ENCODE peak calls at places on chromosomes 3 and 15, in six cellular contexts. U is thoracic aorta, S is NCI-H774, D is astrocyte of the spinal cord, W is occipital lobe, E is SW 1271. K is an unnamed sample.

GRCh38 chr3:8767181-8767666 is 2.2 kb downstream of the OXTR start:
- DNase-seq in E (no peak), D (no peak), W (no peak), U (no peak), S (no peak), K (no peak)

GRCh38 chr15:86183765-86184491 is 104.3 kb downstream of the AGBL1 start:
- DNase-seq in D (no peak), E (no peak), S (no peak), W (peak), U (no peak), K (no peak)

GRCh38 chr3:193972816-193973215 is 163.1 kb upstream of the HES1 start:
- DNase-seq in D (peak), U (no peak), S (no peak), E (no peak), W (no peak), K (no peak)

GRCh38 chr3:48662753-48663488 is at the start of gene CELSR3:
- DNase-seq in D (peak), W (peak), E (peak), S (peak), U (no peak), K (no peak)

GRCh38 chr15:82554857-82555256 is 14.6 kb upstream of the RPS17 start:
- DNase-seq in W (no peak), E (no peak), D (no peak), U (no peak), S (no peak), K (no peak)

GRCh38 chr3:179289295-179289694 is 33.5 kb upstream of the ZNF639 start:
- DNase-seq in S (no peak), U (no peak), W (no peak), E (no peak), D (no peak), K (no peak)

GRCh38 chr3:195208631-195209030 is 62.3 kb downstream of the XXYLT1 start:
- DNase-seq in W (no peak), U (no peak), E (no peak), S (no peak), D (no peak), K (no peak)

GRCh38 chr15:26724381-26724780 is 48.5 kb downstream of the GABRB3 start:
- DNase-seq in E (no peak), U (no peak), D (no peak), W (no peak), S (no peak), K (no peak)

GRCh38 chr3:116129187-116129945 is 315.9 kb downstream of the LSAMP start:
- DNase-seq in E (no peak), S (no peak), D (no peak), W (no peak), U (no peak), K (no peak)

GRCh38 chr3:185733980-185734724 is 90.7 kb downstream of the IGF2BP2 start:
- DNase-seq in W (no peak), S (peak), E (peak), U (no peak), D (peak), K (peak)

GRCh38 chr15:90306560-90306959 is 41.1 kb downstream of the NGRN start:
- DNase-seq in E (no peak), S (no peak), U (no peak), D (no peak), W (no peak), K (no peak)

GRCh38 chr15:29765898-29766537 is 56.2 kb downstream of the TJP1 start:
- DNase-seq in W (no peak), E (no peak), U (no peak), S (no peak), D (peak), K (no peak)

GRCh38 chr3:166527325-166527724 is 690.1 kb upstream of the BCHE start:
- DNase-seq in D (peak), U (no peak), W (no peak), S (no peak), E (no peak), K (no peak)

GRCh38 chr15:99176757-99177156 is 71.9 kb downstream of the SYNM start:
- DNase-seq in E (no peak), U (no peak), S (no peak), D (no peak), W (no peak), K (no peak)

GRCh38 chr15:46918462-46919125 is 798.7 kb upstream of the SEMA6D start:
- DNase-seq in U (no peak), E (no peak), S (no peak), D (no peak), W (no peak), K (no peak)

GRCh38 chr15:66164788-66165187 is 88.8 kb downstream of the MEGF11 start:
- DNase-seq in D (no peak), W (no peak), S (no peak), U (no peak), E (no peak), K (no peak)

GRCh38 chr15:83248151-83248851 is 36.2 kb downstream of the BNC1 start:
- DNase-seq in D (peak), W (no peak), S (peak), U (no peak), E (peak), K (peak)

K was measured in smooth muscle cell of the brain vasculature.